ENCODE peak calls at places on chromosomes 3 and 15, in six cellular contexts. One of them, this sample, is unnamed.

GRCh38 chr3:138328341-138328740 is 1.3 kb downstream of the NME9 start:
- DNase-seq in fibroblast of villous mesenchyme: peak; percentile 60
- DNase-seq in activated gamma-delta T cell treated with anti-CD3 and anti-CD28 coated beads, Interleukin-2, amount 50 U/mL, for 16 hours: no peak
- DNase-seq in posterior cingulate gyrus: no peak
- DNase-seq in body of pancreas: no peak
- DNase-seq in fibroblast of the aortic adventitia: peak; percentile 48
- DNase-seq in this sample: no peak

GRCh38 chr3:194285024-194285858 is 65.9 kb downstream of the CPN2 start:
- DNase-seq in fibroblast of villous mesenchyme: no peak
- DNase-seq in activated gamma-delta T cell treated with anti-CD3 and anti-CD28 coated beads, Interleukin-2, amount 50 U/mL, for 16 hours: no peak
- DNase-seq in posterior cingulate gyrus: no peak
- DNase-seq in body of pancreas: no peak
- DNase-seq in fibroblast of the aortic adventitia: peak; percentile 79
- DNase-seq in this sample: no peak

GRCh38 chr3:177195941-177196472 is 1.3 kb downstream of the TBL1XR1 start:
- DNase-seq in fibroblast of villous mesenchyme: peak; percentile 13
- DNase-seq in activated gamma-delta T cell treated with anti-CD3 and anti-CD28 coated beads, Interleukin-2, amount 50 U/mL, for 16 hours: no peak
- DNase-seq in posterior cingulate gyrus: no peak
- DNase-seq in body of pancreas: no peak
- DNase-seq in fibroblast of the aortic adventitia: peak; percentile 28
- DNase-seq in this sample: no peak

GRCh38 chr3:45486136-45486535 is 97.8 kb downstream of the LARS2 start:
- DNase-seq in fibroblast of villous mesenchyme: peak; percentile 77
- DNase-seq in activated gamma-delta T cell treated with anti-CD3 and anti-CD28 coated beads, Interleukin-2, amount 50 U/mL, for 16 hours: no peak
- DNase-seq in posterior cingulate gyrus: no peak
- DNase-seq in body of pancreas: no peak
- DNase-seq in fibroblast of the aortic adventitia: peak; percentile 37
- DNase-seq in this sample: no peak

GRCh38 chr15:70077436-70077835 is 20.3 kb downstream of the TLE3 start:
- DNase-seq in fibroblast of villous mesenchyme: no peak
- DNase-seq in activated gamma-delta T cell treated with anti-CD3 and anti-CD28 coated beads, Interleukin-2, amount 50 U/mL, for 16 hours: no peak
- DNase-seq in posterior cingulate gyrus: no peak
- DNase-seq in body of pancreas: no peak
- DNase-seq in fibroblast of the aortic adventitia: no peak
- DNase-seq in this sample: peak; percentile 86

GRCh38 chr15:44593042-44593736 is 56.2 kb downstream of the EIF3J start:
- DNase-seq in fibroblast of villous mesenchyme: peak; percentile 28
- DNase-seq in activated gamma-delta T cell treated with anti-CD3 and anti-CD28 coated beads, Interleukin-2, amount 50 U/mL, for 16 hours: no peak
- DNase-seq in posterior cingulate gyrus: no peak
- DNase-seq in body of pancreas: no peak
- DNase-seq in fibroblast of the aortic adventitia: peak; percentile 19
- DNase-seq in this sample: no peak

GRCh38 chr15:80404719-80405553 is 754 bp downstream of the ARNT2 start:
- DNase-seq in fibroblast of villous mesenchyme: no peak
- DNase-seq in activated gamma-delta T cell treated with anti-CD3 and anti-CD28 coated beads, Interleukin-2, amount 50 U/mL, for 16 hours: no peak
- DNase-seq in posterior cingulate gyrus: peak; percentile 61
- DNase-seq in body of pancreas: peak; percentile 27
- DNase-seq in fibroblast of the aortic adventitia: no peak
- DNase-seq in this sample: peak; percentile 31

GRCh38 chr3:119236756-119237155 is 3.9 kb downstream of the B4GALT4 start:
- DNase-seq in fibroblast of villous mesenchyme: no peak
- DNase-seq in activated gamma-delta T cell treated with anti-CD3 and anti-CD28 coated beads, Interleukin-2, amount 50 U/mL, for 16 hours: no peak
- DNase-seq in posterior cingulate gyrus: no peak
- DNase-seq in body of pancreas: no peak
- DNase-seq in fibroblast of the aortic adventitia: no peak
- DNase-seq in this sample: no peak

GRCh38 chr3:15356186-15356585 is 23.8 kb upstream of the SH3BP5 start:
- DNase-seq in fibroblast of villous mesenchyme: no peak
- DNase-seq in activated gamma-delta T cell treated with anti-CD3 and anti-CD28 coated beads, Interleukin-2, amount 50 U/mL, for 16 hours: no peak
- DNase-seq in posterior cingulate gyrus: no peak
- DNase-seq in body of pancreas: no peak
- DNase-seq in fibroblast of the aortic adventitia: no peak
- DNase-seq in this sample: no peak

GRCh38 chr3:184815046-184815930 is 3.3 kb downstream of the VPS8 start:
- DNase-seq in fibroblast of villous mesenchyme: peak; percentile 93
- DNase-seq in activated gamma-delta T cell treated with anti-CD3 and anti-CD28 coated beads, Interleukin-2, amount 50 U/mL, for 16 hours: no peak
- DNase-seq in posterior cingulate gyrus: no peak
- DNase-seq in body of pancreas: no peak
- DNase-seq in fibroblast of the aortic adventitia: peak; percentile 52
- DNase-seq in this sample: no peak

GRCh38 chr15:57306305-57306943 is 69.9 kb upstream of the CGNL1 start:
- DNase-seq in fibroblast of villous mesenchyme: peak; percentile 59
- DNase-seq in activated gamma-delta T cell treated with anti-CD3 and anti-CD28 coated beads, Interleukin-2, amount 50 U/mL, for 16 hours: peak; percentile 76
- DNase-seq in posterior cingulate gyrus: peak; percentile 90
- DNase-seq in body of pancreas: peak; percentile 87
- DNase-seq in fibroblast of the aortic adventitia: peak; percentile 63
- DNase-seq in this sample: peak; percentile 43

GRCh38 chr15:58988011-58988785 is 735 bp downstream of the RNF111 start:
- DNase-seq in fibroblast of villous mesenchyme: peak; percentile 64
- DNase-seq in activated gamma-delta T cell treated with anti-CD3 and anti-CD28 coated beads, Interleukin-2, amount 50 U/mL, for 16 hours: peak; percentile 37
- DNase-seq in posterior cingulate gyrus: peak; percentile 54
- DNase-seq in body of pancreas: peak; percentile 67
- DNase-seq in fibroblast of the aortic adventitia: peak; percentile 40
- DNase-seq in this sample: peak; percentile 70

GRCh38 chr3:24678441-24678865 is 183.8 kb upstream of the THRB start:
- DNase-seq in fibroblast of villous mesenchyme: peak; percentile 99
- DNase-seq in activated gamma-delta T cell treated with anti-CD3 and anti-CD28 coated beads, Interleukin-2, amount 50 U/mL, for 16 hours: no peak
- DNase-seq in posterior cingulate gyrus: no peak
- DNase-seq in body of pancreas: no peak
- DNase-seq in fibroblast of the aortic adventitia: peak; percentile 83
- DNase-seq in this sample: no peak

GRCh38 chr15:94324117-94324826 is 92.9 kb downstream of the MCTP2 start:
- DNase-seq in fibroblast of villous mesenchyme: peak; percentile 77
- DNase-seq in activated gamma-delta T cell treated with anti-CD3 and anti-CD28 coated beads, Interleukin-2, amount 50 U/mL, for 16 hours: peak; percentile 44
- DNase-seq in posterior cingulate gyrus: peak; percentile 38
- DNase-seq in body of pancreas: peak; percentile 61
- DNase-seq in fibroblast of the aortic adventitia: peak; percentile 74
- DNase-seq in this sample: peak; percentile 42

GRCh38 chr15:69537888-69538287 is 85.3 kb downstream of the RPLP1 start:
- DNase-seq in fibroblast of villous mesenchyme: no peak
- DNase-seq in activated gamma-delta T cell treated with anti-CD3 and anti-CD28 coated beads, Interleukin-2, amount 50 U/mL, for 16 hours: no peak
- DNase-seq in posterior cingulate gyrus: no peak
- DNase-seq in body of pancreas: no peak
- DNase-seq in fibroblast of the aortic adventitia: no peak
- DNase-seq in this sample: no peak

GRCh38 chr3:158821847-158822246 is 20.0 kb downstream of the MFSD1 start:
- DNase-seq in fibroblast of villous mesenchyme: no peak
- DNase-seq in activated gamma-delta T cell treated with anti-CD3 and anti-CD28 coated beads, Interleukin-2, amount 50 U/mL, for 16 hours: no peak
- DNase-seq in posterior cingulate gyrus: no peak
- DNase-seq in body of pancreas: no peak
- DNase-seq in fibroblast of the aortic adventitia: no peak
- DNase-seq in this sample: no peak

GRCh38 chr3:15287565-15288330 is 44.6 kb downstream of the SH3BP5 start:
- DNase-seq in fibroblast of villous mesenchyme: peak; percentile 96
- DNase-seq in activated gamma-delta T cell treated with anti-CD3 and anti-CD28 coated beads, Interleukin-2, amount 50 U/mL, for 16 hours: no peak
- DNase-seq in posterior cingulate gyrus: no peak
- DNase-seq in body of pancreas: peak; percentile 46
- DNase-seq in fibroblast of the aortic adventitia: peak; percentile 97
- DNase-seq in this sample: no peak

GRCh38 chr3:50290116-50290745 is 2.0 kb downstream of the IFRD2 start:
- DNase-seq in fibroblast of villous mesenchyme: no peak
- DNase-seq in activated gamma-delta T cell treated with anti-CD3 and anti-CD28 coated beads, Interleukin-2, amount 50 U/mL, for 16 hours: no peak
- DNase-seq in posterior cingulate gyrus: no peak
- DNase-seq in body of pancreas: no peak
- DNase-seq in fibroblast of the aortic adventitia: no peak
- DNase-seq in this sample: no peak

GRCh38 chr3:39318311-39318710 is 11.2 kb upstream of the CCR8 start:
- DNase-seq in fibroblast of villous mesenchyme: no peak
- DNase-seq in activated gamma-delta T cell treated with anti-CD3 and anti-CD28 coated beads, Interleukin-2, amount 50 U/mL, for 16 hours: no peak
- DNase-seq in posterior cingulate gyrus: no peak
- DNase-seq in body of pancreas: no peak
- DNase-seq in fibroblast of the aortic adventitia: no peak
- DNase-seq in this sample: no peak

GRCh38 chr3:63993653-63994079 is 29.6 kb downstream of the PSMD6 start:
- DNase-seq in fibroblast of villous mesenchyme: peak; percentile 83
- DNase-seq in activated gamma-delta T cell treated with anti-CD3 and anti-CD28 coated beads, Interleukin-2, amount 50 U/mL, for 16 hours: peak; percentile 39
- DNase-seq in posterior cingulate gyrus: peak; percentile 58
- DNase-seq in body of pancreas: peak; percentile 81
- DNase-seq in fibroblast of the aortic adventitia: peak; percentile 83
- DNase-seq in this sample: peak; percentile 81

GRCh38 chr3:177657243-177657642 is 460.0 kb upstream of the TBL1XR1 start:
- DNase-seq in fibroblast of villous mesenchyme: no peak
- DNase-seq in activated gamma-delta T cell treated with anti-CD3 and anti-CD28 coated beads, Interleukin-2, amount 50 U/mL, for 16 hours: no peak
- DNase-seq in posterior cingulate gyrus: no peak
- DNase-seq in body of pancreas: no peak
- DNase-seq in fibroblast of the aortic adventitia: peak; percentile 31
- DNase-seq in this sample: no peak

GRCh38 chr3:128503164-128503651 is 10.2 kb upstream of the GATA2 start:
- DNase-seq in fibroblast of villous mesenchyme: no peak
- DNase-seq in activated gamma-delta T cell treated with anti-CD3 and anti-CD28 coated beads, Interleukin-2, amount 50 U/mL, for 16 hours: no peak
- DNase-seq in posterior cingulate gyrus: no peak
- DNase-seq in body of pancreas: no peak
- DNase-seq in fibroblast of the aortic adventitia: no peak
- DNase-seq in this sample: no peak

GRCh38 chr3:114623420-114624046 is 329.7 kb downstream of the TIGIT start:
- DNase-seq in fibroblast of villous mesenchyme: no peak
- DNase-seq in activated gamma-delta T cell treated with anti-CD3 and anti-CD28 coated beads, Interleukin-2, amount 50 U/mL, for 16 hours: no peak
- DNase-seq in posterior cingulate gyrus: no peak
- DNase-seq in body of pancreas: no peak
- DNase-seq in fibroblast of the aortic adventitia: no peak
- DNase-seq in this sample: no peak

GRCh38 chr3:67087788-67088187 is 89.7 kb downstream of the KBTBD8 start:
- DNase-seq in fibroblast of villous mesenchyme: no peak
- DNase-seq in activated gamma-delta T cell treated with anti-CD3 and anti-CD28 coated beads, Interleukin-2, amount 50 U/mL, for 16 hours: no peak
- DNase-seq in posterior cingulate gyrus: no peak
- DNase-seq in body of pancreas: no peak
- DNase-seq in fibroblast of the aortic adventitia: no peak
- DNase-seq in this sample: no peak

This sample was measured in cerebellum.